ENCODE peak calls at places on chromosomes 6 and 20, in seven cellular contexts. One of them, this sample, is unnamed.

GRCh38 chr6:47016236-47016635 is 25.9 kb downstream of the ADGRF1 start:
- DNase-seq in fibroblast of mammary gland: no peak
- DNase-seq in retinal pigment epithelial cell: no peak
- DNase-seq in H7: no peak
- DNase-seq in neuronal stem cell: peak
- DNase-seq in foreskin fibroblast: no peak
- DNase-seq in kidney epithelial cell: no peak
- DNase-seq in this sample: no peak

GRCh38 chr20:36015806-36016401 is 47.5 kb downstream of the CNBD2 start:
- DNase-seq in fibroblast of mammary gland: no peak
- DNase-seq in retinal pigment epithelial cell: no peak
- DNase-seq in H7: no peak
- DNase-seq in neuronal stem cell: no peak
- DNase-seq in foreskin fibroblast: no peak
- DNase-seq in kidney epithelial cell: no peak
- DNase-seq in this sample: no peak

GRCh38 chr20:36543187-36544133 is 2.1 kb downstream of the MYL9 start:
- DNase-seq in fibroblast of mammary gland: peak
- DNase-seq in retinal pigment epithelial cell: no peak
- DNase-seq in H7: peak
- DNase-seq in neuronal stem cell: no peak
- DNase-seq in foreskin fibroblast: peak
- DNase-seq in kidney epithelial cell: no peak
- DNase-seq in this sample: no peak

GRCh38 chr6:117829594-117830319 is 77.3 kb upstream of the SLC35F1 start:
- DNase-seq in fibroblast of mammary gland: peak
- DNase-seq in retinal pigment epithelial cell: peak
- DNase-seq in H7: peak
- DNase-seq in neuronal stem cell: peak
- DNase-seq in foreskin fibroblast: peak
- DNase-seq in kidney epithelial cell: no peak
- DNase-seq in this sample: peak

GRCh38 chr6:25519856-25520255 is 132.2 kb upstream of the SCGN start:
- DNase-seq in fibroblast of mammary gland: no peak
- DNase-seq in retinal pigment epithelial cell: no peak
- DNase-seq in H7: no peak
- DNase-seq in neuronal stem cell: no peak
- DNase-seq in foreskin fibroblast: no peak
- DNase-seq in kidney epithelial cell: no peak
- DNase-seq in this sample: no peak

GRCh38 chr6:81988871-81989270 is 236.4 kb upstream of the TENT5A start:
- DNase-seq in fibroblast of mammary gland: no peak
- DNase-seq in retinal pigment epithelial cell: no peak
- DNase-seq in H7: no peak
- DNase-seq in neuronal stem cell: no peak
- DNase-seq in foreskin fibroblast: no peak
- DNase-seq in kidney epithelial cell: no peak
- DNase-seq in this sample: no peak

GRCh38 chr6:142530566-142530965 is 228.8 kb downstream of the ADGRG6 start:
- DNase-seq in fibroblast of mammary gland: peak
- DNase-seq in retinal pigment epithelial cell: no peak
- DNase-seq in H7: no peak
- DNase-seq in neuronal stem cell: no peak
- DNase-seq in foreskin fibroblast: no peak
- DNase-seq in kidney epithelial cell: peak
- DNase-seq in this sample: no peak

GRCh38 chr20:34433391-34433790 is 70.3 kb downstream of the ITCH start:
- DNase-seq in fibroblast of mammary gland: no peak
- DNase-seq in retinal pigment epithelial cell: no peak
- DNase-seq in H7: no peak
- DNase-seq in neuronal stem cell: no peak
- DNase-seq in foreskin fibroblast: no peak
- DNase-seq in kidney epithelial cell: no peak
- DNase-seq in this sample: no peak

GRCh38 chr20:36645998-36646397 is at the start of gene SLA2:
- DNase-seq in fibroblast of mammary gland: no peak
- DNase-seq in retinal pigment epithelial cell: no peak
- DNase-seq in H7: no peak
- DNase-seq in neuronal stem cell: no peak
- DNase-seq in foreskin fibroblast: no peak
- DNase-seq in kidney epithelial cell: no peak
- DNase-seq in this sample: no peak

GRCh38 chr6:3444276-3445088 is 12.4 kb downstream of the SLC22A23 start:
- DNase-seq in fibroblast of mammary gland: no peak
- DNase-seq in retinal pigment epithelial cell: no peak
- DNase-seq in H7: peak
- DNase-seq in neuronal stem cell: no peak
- DNase-seq in foreskin fibroblast: no peak
- DNase-seq in kidney epithelial cell: no peak
- DNase-seq in this sample: no peak

GRCh38 chr20:61317966-61318520 is 66.0 kb downstream of the CDH4 start:
- DNase-seq in fibroblast of mammary gland: peak
- DNase-seq in retinal pigment epithelial cell: no peak
- DNase-seq in H7: no peak
- DNase-seq in neuronal stem cell: no peak
- DNase-seq in foreskin fibroblast: peak
- DNase-seq in kidney epithelial cell: no peak
- DNase-seq in this sample: no peak

GRCh38 chr6:161586866-161587265 is 313.0 kb upstream of the AGPAT4 start:
- DNase-seq in fibroblast of mammary gland: no peak
- DNase-seq in retinal pigment epithelial cell: no peak
- DNase-seq in H7: no peak
- DNase-seq in neuronal stem cell: no peak
- DNase-seq in foreskin fibroblast: no peak
- DNase-seq in kidney epithelial cell: no peak
- DNase-seq in this sample: no peak
- H3K4me3 ChIP-seq in fibroblast of mammary gland: no peak
- H3K4me3 ChIP-seq in retinal pigment epithelial cell: no peak
- H3K4me3 ChIP-seq in H7: no peak
- H3K4me3 ChIP-seq in neuronal stem cell: no peak
- H3K4me3 ChIP-seq in foreskin fibroblast: no peak
- H3K4me3 ChIP-seq in kidney epithelial cell: no peak
- H3K4me3 ChIP-seq in this sample: no peak

GRCh38 chr6:138106665-138107077 is 548 bp downstream of the PERP start:
- DNase-seq in fibroblast of mammary gland: no peak
- DNase-seq in retinal pigment epithelial cell: no peak
- DNase-seq in H7: no peak
- DNase-seq in neuronal stem cell: no peak
- DNase-seq in foreskin fibroblast: no peak
- DNase-seq in kidney epithelial cell: no peak
- DNase-seq in this sample: no peak
- H3K4me3 ChIP-seq in fibroblast of mammary gland: peak
- H3K4me3 ChIP-seq in retinal pigment epithelial cell: peak
- H3K4me3 ChIP-seq in H7: peak
- H3K4me3 ChIP-seq in neuronal stem cell: peak
- H3K4me3 ChIP-seq in foreskin fibroblast: peak
- H3K4me3 ChIP-seq in kidney epithelial cell: peak
- H3K4me3 ChIP-seq in this sample: peak

GRCh38 chr20:20657092-20657491 is 55.4 kb downstream of the RALGAPA2 start:
- DNase-seq in fibroblast of mammary gland: no peak
- DNase-seq in retinal pigment epithelial cell: no peak
- DNase-seq in H7: no peak
- DNase-seq in neuronal stem cell: no peak
- DNase-seq in foreskin fibroblast: no peak
- DNase-seq in kidney epithelial cell: no peak
- DNase-seq in this sample: no peak

GRCh38 chr20:20663841-20664240 is 48.6 kb downstream of the RALGAPA2 start:
- DNase-seq in fibroblast of mammary gland: no peak
- DNase-seq in retinal pigment epithelial cell: no peak
- DNase-seq in H7: no peak
- DNase-seq in neuronal stem cell: no peak
- DNase-seq in foreskin fibroblast: peak
- DNase-seq in kidney epithelial cell: no peak
- DNase-seq in this sample: no peak

GRCh38 chr20:20655883-20656282 is 56.6 kb downstream of the RALGAPA2 start:
- DNase-seq in fibroblast of mammary gland: no peak
- DNase-seq in retinal pigment epithelial cell: no peak
- DNase-seq in H7: no peak
- DNase-seq in neuronal stem cell: no peak
- DNase-seq in foreskin fibroblast: no peak
- DNase-seq in kidney epithelial cell: no peak
- DNase-seq in this sample: no peak

GRCh38 chr20:20658123-20658522 is 54.3 kb downstream of the RALGAPA2 start:
- DNase-seq in fibroblast of mammary gland: no peak
- DNase-seq in retinal pigment epithelial cell: no peak
- DNase-seq in H7: no peak
- DNase-seq in neuronal stem cell: no peak
- DNase-seq in foreskin fibroblast: no peak
- DNase-seq in kidney epithelial cell: no peak
- DNase-seq in this sample: no peak

DNA sequence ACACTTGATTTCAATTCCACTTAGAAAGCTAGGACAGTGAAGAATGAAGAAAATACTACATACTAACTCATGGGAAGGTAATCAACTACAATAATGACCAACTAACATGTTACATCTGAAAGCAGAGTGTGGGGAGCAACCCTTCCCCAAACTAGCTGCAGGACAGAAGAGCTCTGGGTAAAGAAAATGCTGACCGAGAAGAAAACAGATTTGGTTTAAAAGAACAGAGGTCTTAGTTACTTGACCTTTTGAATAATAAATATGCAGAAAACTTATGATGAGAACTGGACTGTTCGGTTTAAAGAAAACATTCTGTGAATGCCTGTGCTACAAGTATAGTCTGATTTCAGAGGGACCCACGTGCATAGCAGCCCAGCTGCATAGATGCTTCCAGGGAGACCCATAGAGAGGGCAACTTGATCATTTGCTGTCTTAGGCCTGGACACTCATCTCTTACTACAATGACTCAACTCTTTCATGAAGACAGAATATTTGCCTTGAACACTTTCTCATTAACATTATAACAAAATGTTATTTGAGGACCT is 53.5 kb downstream of the RALGAPA2 start:
- DNase-seq in fibroblast of mammary gland: no peak
- DNase-seq in retinal pigment epithelial cell: no peak
- DNase-seq in H7: no peak
- DNase-seq in neuronal stem cell: no peak
- DNase-seq in foreskin fibroblast: no peak
- DNase-seq in kidney epithelial cell: no peak
- DNase-seq in this sample: no peak
- H3K4me3 ChIP-seq in fibroblast of mammary gland: no peak
- H3K4me3 ChIP-seq in retinal pigment epithelial cell: no peak
- H3K4me3 ChIP-seq in H7: no peak
- H3K4me3 ChIP-seq in neuronal stem cell: no peak
- H3K4me3 ChIP-seq in foreskin fibroblast: no peak
- H3K4me3 ChIP-seq in kidney epithelial cell: no peak
- H3K4me3 ChIP-seq in this sample: no peak

GRCh38 chr6:32244946-32245398 is 21.1 kb upstream of the NOTCH4 start:
- DNase-seq in fibroblast of mammary gland: peak
- DNase-seq in retinal pigment epithelial cell: no peak
- DNase-seq in H7: peak
- DNase-seq in neuronal stem cell: peak
- DNase-seq in foreskin fibroblast: peak
- DNase-seq in kidney epithelial cell: peak
- DNase-seq in this sample: no peak
- H3K4me3 ChIP-seq in fibroblast of mammary gland: peak
- H3K4me3 ChIP-seq in retinal pigment epithelial cell: no peak
- H3K4me3 ChIP-seq in H7: no peak
- H3K4me3 ChIP-seq in neuronal stem cell: no peak
- H3K4me3 ChIP-seq in foreskin fibroblast: peak
- H3K4me3 ChIP-seq in kidney epithelial cell: no peak
- H3K4me3 ChIP-seq in this sample: no peak

GRCh38 chr6:149107520-149107919 is 210.0 kb upstream of the TAB2 start:
- DNase-seq in fibroblast of mammary gland: no peak
- DNase-seq in retinal pigment epithelial cell: no peak
- DNase-seq in H7: no peak
- DNase-seq in neuronal stem cell: no peak
- DNase-seq in foreskin fibroblast: no peak
- DNase-seq in kidney epithelial cell: no peak
- DNase-seq in this sample: no peak

GRCh38 chr6:149107973-149108372 is 209.5 kb upstream of the TAB2 start:
- DNase-seq in fibroblast of mammary gland: no peak
- DNase-seq in retinal pigment epithelial cell: no peak
- DNase-seq in H7: no peak
- DNase-seq in neuronal stem cell: no peak
- DNase-seq in foreskin fibroblast: no peak
- DNase-seq in kidney epithelial cell: no peak
- DNase-seq in this sample: no peak

GRCh38 chr6:149108398-149109100 is 209.0 kb upstream of the TAB2 start:
- DNase-seq in fibroblast of mammary gland: no peak
- DNase-seq in retinal pigment epithelial cell: no peak
- DNase-seq in H7: no peak
- DNase-seq in neuronal stem cell: no peak
- DNase-seq in foreskin fibroblast: no peak
- DNase-seq in kidney epithelial cell: no peak
- DNase-seq in this sample: no peak

GRCh38 chr6:149111556-149112115 is 205.9 kb upstream of the TAB2 start:
- DNase-seq in fibroblast of mammary gland: no peak
- DNase-seq in retinal pigment epithelial cell: no peak
- DNase-seq in H7: no peak
- DNase-seq in neuronal stem cell: no peak
- DNase-seq in foreskin fibroblast: no peak
- DNase-seq in kidney epithelial cell: no peak
- DNase-seq in this sample: no peak

GRCh38 chr6:149109397-149110070 is 208.0 kb upstream of the TAB2 start:
- DNase-seq in fibroblast of mammary gland: no peak
- DNase-seq in retinal pigment epithelial cell: no peak
- DNase-seq in H7: no peak
- DNase-seq in neuronal stem cell: no peak
- DNase-seq in foreskin fibroblast: no peak
- DNase-seq in kidney epithelial cell: no peak
- DNase-seq in this sample: no peak
- H3K4me3 ChIP-seq in fibroblast of mammary gland: no peak
- H3K4me3 ChIP-seq in retinal pigment epithelial cell: no peak
- H3K4me3 ChIP-seq in H7: no peak
- H3K4me3 ChIP-seq in neuronal stem cell: no peak
- H3K4me3 ChIP-seq in foreskin fibroblast: no peak
- H3K4me3 ChIP-seq in kidney epithelial cell: no peak
- H3K4me3 ChIP-seq in this sample: no peak

DNA sequence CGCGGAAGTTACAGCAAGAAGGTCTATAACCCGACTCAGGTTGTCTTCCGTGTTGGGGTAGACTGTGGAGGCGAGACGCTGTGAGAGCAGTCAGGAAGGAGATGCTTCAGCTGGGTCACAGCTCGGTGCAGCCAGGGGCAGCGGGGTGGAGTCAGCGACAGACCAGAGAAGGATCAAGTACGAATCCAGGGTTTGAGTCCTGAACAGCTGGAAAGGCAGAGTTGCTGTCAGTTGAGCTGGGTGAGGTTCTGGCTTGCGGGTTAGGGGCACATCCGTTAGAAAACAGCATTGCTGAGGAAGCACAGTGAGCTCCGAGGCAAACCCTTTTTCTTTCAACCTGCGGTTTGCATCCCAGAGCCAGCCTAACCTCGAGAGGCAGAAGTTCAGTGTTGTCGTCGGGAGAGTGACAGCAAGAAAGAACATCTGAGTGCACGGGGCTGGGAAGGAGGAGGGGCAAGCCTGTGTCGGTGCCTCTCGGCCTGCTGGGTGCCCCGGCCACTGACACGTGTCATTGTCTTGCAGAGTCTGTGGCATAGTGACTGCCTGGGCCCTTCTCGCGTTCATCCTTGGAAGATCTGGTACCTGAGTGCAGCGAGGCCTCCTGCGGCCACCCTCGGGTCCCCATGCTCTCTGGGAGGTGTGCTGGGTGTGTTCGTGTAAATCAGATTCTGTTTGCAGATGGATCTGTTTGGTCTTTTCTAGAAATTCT is 20.0 kb downstream of the PNLDC1 start:
- DNase-seq in fibroblast of mammary gland: no peak
- DNase-seq in retinal pigment epithelial cell: no peak
- DNase-seq in H7: peak
- DNase-seq in neuronal stem cell: no peak
- DNase-seq in foreskin fibroblast: no peak
- DNase-seq in kidney epithelial cell: no peak
- DNase-seq in this sample: no peak
- H3K4me3 ChIP-seq in fibroblast of mammary gland: no peak
- H3K4me3 ChIP-seq in retinal pigment epithelial cell: no peak
- H3K4me3 ChIP-seq in H7: no peak
- H3K4me3 ChIP-seq in neuronal stem cell: peak
- H3K4me3 ChIP-seq in foreskin fibroblast: no peak
- H3K4me3 ChIP-seq in kidney epithelial cell: no peak
- H3K4me3 ChIP-seq in this sample: no peak

This sample was measured in LNCaP clone FGC.